ENCODE peak calls at places on chromosomes 7 and 10, in four cellular contexts. One of them, this sample, is unnamed.

GRCh38 chr10:91420868-91421267 is 10.7 kb downstream of the HECTD2 start:
- DNase-seq in GM12878: no peak
- DNase-seq in K562: no peak
- DNase-seq in HepG2: no peak
- DNase-seq in this sample: no peak

GRCh38 chr10:43076876-43077420 is at the start of gene RET:
- DNase-seq in GM12878: no peak
- DNase-seq in K562: peak
- DNase-seq in HepG2: no peak
- DNase-seq in this sample: peak

GRCh38 chr10:88209837-88210552 is 346.6 kb downstream of the PTEN start:
- DNase-seq in GM12878: no peak
- DNase-seq in K562: no peak
- DNase-seq in HepG2: no peak
- DNase-seq in this sample: no peak

GRCh38 chr7:36208997-36209813 is 56.2 kb downstream of the EEPD1 start:
- DNase-seq in GM12878: no peak
- DNase-seq in K562: no peak
- DNase-seq in HepG2: peak
- DNase-seq in this sample: no peak

GRCh38 chr7:116169060-116169459 is 41.3 kb upstream of the TES start:
- DNase-seq in GM12878: no peak
- DNase-seq in K562: no peak
- DNase-seq in HepG2: peak
- DNase-seq in this sample: no peak

GRCh38 chr10:17528296-17528862 is 74.0 kb upstream of the ST8SIA6 start:
- DNase-seq in GM12878: no peak
- DNase-seq in K562: no peak
- DNase-seq in HepG2: no peak
- DNase-seq in this sample: no peak

GRCh38 chr7:157399086-157399687 is 62.4 kb downstream of the DNAJB6 start:
- DNase-seq in GM12878: no peak
- DNase-seq in K562: no peak
- DNase-seq in HepG2: no peak
- DNase-seq in this sample: no peak

GRCh38 chr10:45008524-45009161 is 7.9 kb downstream of the ZNF22 start:
- DNase-seq in GM12878: peak
- DNase-seq in K562: peak
- DNase-seq in HepG2: peak
- DNase-seq in this sample: peak

GRCh38 chr10:69479241-69479730 is 28.0 kb downstream of the TSPAN15 start:
- DNase-seq in GM12878: no peak
- DNase-seq in K562: no peak
- DNase-seq in HepG2: no peak
- DNase-seq in this sample: no peak

GRCh38 chr10:19930936-19931859 is 115.0 kb downstream of the PLXDC2 start:
- DNase-seq in GM12878: no peak
- DNase-seq in K562: no peak
- DNase-seq in HepG2: no peak
- DNase-seq in this sample: no peak

GRCh38 chr7:45105588-45106188 is 5.8 kb downstream of the TBRG4 start:
- DNase-seq in GM12878: no peak
- DNase-seq in K562: no peak
- DNase-seq in HepG2: no peak
- DNase-seq in this sample: no peak

GRCh38 chr10:21069929-21070363 is 172.8 kb upstream of the NEBL start:
- DNase-seq in GM12878: no peak
- DNase-seq in K562: no peak
- DNase-seq in HepG2: no peak
- DNase-seq in this sample: peak

GRCh38 chr7:21251166-21251806 is 176.6 kb upstream of the SP4 start:
- DNase-seq in GM12878: no peak
- DNase-seq in K562: no peak
- DNase-seq in HepG2: peak
- DNase-seq in this sample: no peak

GRCh38 chr7:113283861-113284260 is 165.5 kb upstream of the SMIM30 start:
- DNase-seq in GM12878: no peak
- DNase-seq in K562: no peak
- DNase-seq in HepG2: no peak
- DNase-seq in this sample: no peak

GRCh38 chr10:17412323-17412722 is 42.1 kb downstream of the ST8SIA6 start:
- DNase-seq in GM12878: no peak
- DNase-seq in K562: peak
- DNase-seq in HepG2: no peak
- DNase-seq in this sample: peak

GRCh38 chr10:92755725-92756124 is 66.0 kb downstream of the HHEX start:
- DNase-seq in GM12878: no peak
- DNase-seq in K562: no peak
- DNase-seq in HepG2: no peak
- DNase-seq in this sample: no peak

GRCh38 chr7:74134117-74134539 is 40.0 kb upstream of the EIF4H start:
- DNase-seq in GM12878: no peak
- DNase-seq in K562: no peak
- DNase-seq in HepG2: no peak
- DNase-seq in this sample: no peak

GRCh38 chr10:101130984-101131961 is at the start of gene TLX1:
- DNase-seq in GM12878: no peak
- DNase-seq in K562: peak
- DNase-seq in HepG2: no peak
- DNase-seq in this sample: no peak

GRCh38 chr10:75553550-75553949 is 122.1 kb downstream of the LRMDA start:
- DNase-seq in GM12878: no peak
- DNase-seq in K562: no peak
- DNase-seq in HepG2: no peak
- DNase-seq in this sample: no peak

GRCh38 chr7:51316262-51316665 is 345 bp downstream of the COBL start:
- DNase-seq in GM12878: no peak
- DNase-seq in K562: no peak
- DNase-seq in HepG2: no peak
- DNase-seq in this sample: peak

GRCh38 chr7:83957333-83957732 is 237.3 kb downstream of the SEMA3A start:
- DNase-seq in GM12878: no peak
- DNase-seq in K562: no peak
- DNase-seq in HepG2: no peak
- DNase-seq in this sample: no peak

GRCh38 chr10:88702848-88703597 is 3.0 kb upstream of the LIPK start:
- DNase-seq in GM12878: no peak
- DNase-seq in K562: no peak
- DNase-seq in HepG2: peak
- DNase-seq in this sample: no peak

GRCh38 chr10:91652364-91652763 is 19.5 kb upstream of the PPP1R3C start:
- DNase-seq in GM12878: no peak
- DNase-seq in K562: no peak
- DNase-seq in HepG2: peak
- DNase-seq in this sample: no peak

GRCh38 chr7:1555046-1555812 is 776 bp downstream of the TMEM184A start:
- DNase-seq in GM12878: no peak
- DNase-seq in K562: peak
- DNase-seq in HepG2: peak
- DNase-seq in this sample: no peak

GRCh38 chr7:21579341-21580072 is 36.7 kb downstream of the DNAH11 start:
- DNase-seq in GM12878: no peak
- DNase-seq in K562: no peak
- DNase-seq in HepG2: no peak
- DNase-seq in this sample: no peak

GRCh38 chr10:11097686-11098085 is 80.0 kb downstream of the CELF2 start:
- DNase-seq in GM12878: peak
- DNase-seq in K562: no peak
- DNase-seq in HepG2: no peak
- DNase-seq in this sample: no peak

GRCh38 chr10:51321968-51322367 is 247.7 kb downstream of the PRKG1 start:
- DNase-seq in GM12878: no peak
- DNase-seq in K562: no peak
- DNase-seq in HepG2: no peak
- DNase-seq in this sample: no peak

DNA sequence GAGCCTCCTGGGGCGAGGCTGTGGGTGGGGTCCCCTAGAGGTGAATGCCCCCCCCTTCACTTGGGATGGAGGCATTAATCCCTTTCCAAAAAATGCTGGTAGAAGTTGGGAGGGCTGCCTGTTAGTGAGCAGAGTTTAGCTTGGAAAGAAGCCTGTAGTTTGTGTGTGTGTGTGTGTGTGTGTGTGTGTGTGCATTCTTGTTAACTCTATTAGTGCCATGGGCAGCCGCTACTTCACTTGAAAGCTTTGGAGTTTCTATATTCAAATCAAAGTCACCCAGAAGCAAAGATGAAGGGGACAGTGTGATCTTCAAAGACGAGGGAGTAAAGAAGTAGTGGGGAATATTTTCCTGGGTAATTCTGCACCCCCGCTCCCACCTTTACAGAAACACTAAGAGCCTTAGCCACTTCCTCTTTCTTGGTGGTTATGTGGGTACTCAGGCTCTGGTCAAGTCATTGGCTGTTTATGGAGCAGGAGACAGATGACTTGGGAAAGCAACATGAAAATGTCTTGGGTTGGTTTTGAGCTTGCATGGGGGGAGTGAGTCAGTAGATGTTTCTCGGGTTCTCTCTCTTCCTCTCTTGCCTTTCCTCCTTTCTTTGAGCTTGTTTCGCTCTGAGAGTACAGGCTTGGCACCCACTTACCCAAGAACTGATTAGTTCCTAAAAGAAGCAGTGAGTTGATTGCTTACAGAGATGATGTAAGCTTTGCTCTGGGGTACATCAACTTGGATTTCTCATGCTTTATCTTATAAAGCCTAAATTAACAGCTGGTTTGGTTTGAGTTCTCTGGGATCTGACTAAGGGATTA is 35.9 kb downstream of the TCF7L2 start:
- DNase-seq in GM12878: peak
- DNase-seq in K562: no peak
- DNase-seq in HepG2: no peak
- DNase-seq in this sample: no peak
- TF ChIP-seq SP1 in GM12878: no peak
- TF ChIP-seq SP1 in K562: no peak
- TF ChIP-seq SP1 in HepG2: no peak
- TF ChIP-seq SP1 in this sample: no peak

DNA sequence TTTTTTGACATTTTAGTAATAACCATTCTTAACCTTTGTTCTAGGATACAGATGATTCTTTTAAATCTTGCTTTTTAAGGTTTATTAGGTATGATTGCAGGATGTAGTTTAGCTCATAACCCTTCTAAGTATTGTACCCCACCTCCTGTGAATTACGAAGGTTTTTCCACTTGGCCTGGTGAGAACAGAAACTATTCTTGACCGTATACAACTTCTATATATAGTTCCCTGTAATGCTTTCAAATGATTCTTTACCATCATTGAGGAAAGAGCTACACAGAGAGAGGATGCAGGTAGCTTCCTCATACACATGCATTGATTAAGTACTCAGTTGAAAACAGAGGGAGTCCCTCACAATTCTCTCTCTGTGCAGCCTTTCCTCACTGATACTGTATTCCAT is 86.3 kb downstream of the PALS2 start:
- DNase-seq in GM12878: peak
- DNase-seq in K562: no peak
- DNase-seq in HepG2: no peak
- DNase-seq in this sample: no peak
- TF ChIP-seq TARDBP in GM12878: no peak
- TF ChIP-seq TARDBP in K562: no peak
- TF ChIP-seq TARDBP in HepG2: no peak
- TF ChIP-seq TARDBP in this sample: no peak

DNA sequence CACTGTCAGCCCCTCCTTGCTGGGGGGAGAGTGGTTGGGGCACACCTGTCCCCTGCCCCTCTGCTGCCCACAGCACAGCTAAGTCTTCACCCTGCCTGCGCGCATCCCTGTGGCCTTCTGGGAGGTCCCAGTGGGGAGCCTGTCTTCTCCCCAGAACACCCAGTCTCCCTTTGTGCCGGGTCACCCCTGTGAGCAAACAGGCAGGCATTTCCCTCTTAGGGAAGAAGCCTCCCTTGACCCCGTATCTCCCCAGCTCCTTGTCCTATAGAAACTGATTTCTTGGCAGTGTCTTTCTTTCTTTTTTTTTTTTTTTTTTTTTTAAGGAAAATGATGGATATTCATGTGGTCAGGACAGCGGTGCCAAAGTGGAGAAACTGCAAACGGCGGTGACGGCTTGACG is 115.4 kb downstream of the NKX6-2 start:
- DNase-seq in GM12878: no peak
- DNase-seq in K562: no peak
- DNase-seq in HepG2: no peak
- DNase-seq in this sample: no peak
- TF ChIP-seq FOXM1 in GM12878: no peak
- TF ChIP-seq FOXM1 in K562: no peak
- TF ChIP-seq FOXM1 in HepG2: no peak
- TF ChIP-seq FOXM1 in this sample: no peak

DNA sequence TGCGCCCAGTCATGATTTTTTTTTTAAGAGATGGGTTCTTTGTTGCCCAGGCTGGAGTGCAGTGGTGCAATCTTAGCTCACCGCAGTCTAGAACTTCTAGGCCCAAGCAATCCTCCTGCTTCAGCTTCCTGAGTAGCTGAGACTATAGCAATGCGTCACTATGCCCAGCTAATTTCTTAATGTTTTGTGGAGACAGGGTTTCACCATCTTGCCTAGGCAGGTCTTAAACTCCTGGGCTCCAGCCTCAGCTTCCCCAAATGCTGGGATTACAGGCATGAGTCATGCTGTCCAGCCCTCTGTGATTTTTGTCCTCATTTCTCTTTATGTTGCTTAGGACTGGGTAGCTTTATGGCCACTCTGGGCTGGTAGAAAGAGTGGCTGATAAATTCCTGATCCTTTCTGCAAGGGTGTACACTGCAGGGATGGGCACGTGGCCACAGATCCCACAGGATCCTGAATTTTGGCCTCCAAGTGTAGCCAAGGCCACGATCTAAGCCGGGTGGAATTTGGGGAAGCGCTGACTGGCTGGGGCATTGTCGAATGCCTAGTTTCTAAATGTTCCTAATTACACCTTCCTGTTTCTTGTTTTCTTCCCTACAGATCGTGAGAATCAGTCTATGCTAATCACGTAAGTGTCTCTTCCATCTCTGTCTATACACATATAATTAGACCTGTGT is 24.1 kb upstream of the MYH16 start:
- DNase-seq in GM12878: no peak
- DNase-seq in K562: no peak
- DNase-seq in HepG2: no peak
- DNase-seq in this sample: no peak
- TF ChIP-seq SP1 in GM12878: no peak
- TF ChIP-seq SP1 in K562: no peak
- TF ChIP-seq SP1 in HepG2: no peak
- TF ChIP-seq SP1 in this sample: no peak

DNA sequence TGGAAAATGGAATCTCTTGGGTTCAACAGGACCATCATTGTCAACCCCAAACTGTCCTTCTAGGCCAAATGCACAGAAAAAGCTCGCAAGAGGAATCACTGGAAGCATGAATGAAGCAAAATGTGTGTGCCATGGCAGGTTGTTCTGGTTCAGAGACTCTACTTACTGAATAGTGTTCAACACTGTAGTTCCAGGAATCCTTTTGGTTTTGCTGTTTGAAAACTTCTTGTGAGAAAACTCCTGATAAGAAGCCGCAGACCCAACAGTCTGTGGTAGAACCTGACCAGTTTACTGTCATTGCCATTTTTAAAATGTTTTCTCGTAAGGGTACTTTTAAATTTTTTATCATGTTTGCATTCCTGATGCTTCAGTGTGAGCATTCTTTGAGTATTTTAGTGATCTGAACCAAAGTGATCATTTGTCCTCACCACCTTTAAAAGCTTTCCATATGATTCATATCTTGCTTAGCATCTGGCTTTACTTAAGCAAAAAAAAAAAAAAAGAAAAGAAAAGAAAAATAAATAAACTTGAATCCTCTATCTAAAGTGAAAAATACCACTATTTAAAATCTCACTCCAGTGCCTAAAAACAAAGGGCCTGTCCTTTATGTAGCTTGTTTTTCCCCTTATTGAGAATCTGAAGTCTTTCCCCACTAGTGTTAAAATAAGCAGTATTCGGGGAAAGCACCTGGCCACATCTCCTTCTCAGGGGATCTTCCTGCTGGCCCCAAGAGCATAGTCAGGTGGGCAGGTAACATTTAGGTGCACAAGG is 92.4 kb downstream of the WNT2 start:
- DNase-seq in GM12878: peak
- DNase-seq in K562: no peak
- DNase-seq in HepG2: no peak
- DNase-seq in this sample: no peak
- TF ChIP-seq TARDBP in GM12878: no peak
- TF ChIP-seq TARDBP in K562: no peak
- TF ChIP-seq TARDBP in HepG2: no peak
- TF ChIP-seq TARDBP in this sample: no peak